ENCODE peak calls at places on chromosome 1, in six cellular contexts. A is fibroblast of pulmonary artery; N is left ventricle myocardium inferior; V is stimulated activated CD4-positive, alpha-beta T cell treated with anti-CD3 and anti-CD28 coated beads, Interleukin-2, amount 100 ng/mL, for 48 hours; W is AG08396; M is stromal cell of bone marrow. J is an unnamed sample.

GRCh38 chr1:63429281-63429680 is 61.9 kb downstream of the ALG6 start:
- DNase-seq in A (no peak), N (no peak), V (no peak), W (no peak), M (no peak), J (no peak)

GRCh38 chr1:93503816-93504215 is 55.9 kb downstream of the FNBP1L start:
- DNase-seq in A (no peak), N (no peak), V (no peak), W (no peak), M (no peak), J (no peak)

GRCh38 chr1:89271616-89272015 is 1.0 kb downstream of the GBP5 start:
- DNase-seq in A (peak; percentile 88), N (no peak), V (no peak), W (peak; percentile 44), M (peak; percentile 79), J (no peak)

GRCh38 chr1:54474500-54475235 is 68.5 kb upstream of the SSBP3 start:
- DNase-seq in A (no peak), N (no peak), V (no peak), W (peak; percentile 45), M (no peak), J (no peak)

GRCh38 chr1:30764939-30765582 is 7.5 kb upstream of the LAPTM5 start:
- DNase-seq in A (no peak), N (no peak), V (no peak), W (no peak), M (no peak), J (no peak)

GRCh38 chr1:239387304-239388231 is 1.2 kb downstream of the CHRM3 start:
- DNase-seq in A (no peak), N (no peak), V (peak; percentile 2), W (no peak), M (no peak), J (peak; percentile 34)

GRCh38 chr1:171438441-171438840 is 46.9 kb upstream of the PRRC2C start:
- DNase-seq in A (peak; percentile 97), N (peak; percentile 46), V (no peak), W (peak; percentile 73), M (peak; percentile 99), J (no peak)

GRCh38 chr1:49333946-49334345 is 557.3 kb upstream of the BEND5 start:
- DNase-seq in A (no peak), N (no peak), V (no peak), W (no peak), M (no peak), J (no peak)

GRCh38 chr1:56788102-56788501 is 31.1 kb downstream of the FYB2 start:
- DNase-seq in A (no peak), N (no peak), V (no peak), W (no peak), M (no peak), J (peak; percentile 38)

GRCh38 chr1:41900611-41901444 is 17.9 kb downstream of the HIVEP3 start:
- DNase-seq in A (peak; percentile 74), N (no peak), V (no peak), W (peak; percentile 35), M (no peak), J (peak; percentile 45)

GRCh38 chr1:61318319-61319125 is 236.2 kb downstream of the NFIA start:
- DNase-seq in A (peak; percentile 91), N (no peak), V (no peak), W (peak; percentile 53), M (peak; percentile 54), J (no peak)

GRCh38 chr1:173749137-173749536 is 34.4 kb downstream of the KLHL20 start:
- DNase-seq in A (no peak), N (no peak), V (no peak), W (no peak), M (no peak), J (no peak)

GRCh38 chr1:14970115-14970798 is 183.3 kb upstream of the TMEM51 start:
- DNase-seq in A (peak; percentile 71), N (peak; percentile 42), V (peak; percentile 27), W (peak; percentile 86), M (peak; percentile 76), J (peak; percentile 62)

GRCh38 chr1:196152086-196152485 is 456.2 kb downstream of the KCNT2 start:
- DNase-seq in A (no peak), N (no peak), V (no peak), W (no peak), M (no peak), J (peak; percentile 88)

GRCh38 chr1:30715886-30716285 is 7.5 kb downstream of the MATN1 start:
- DNase-seq in A (no peak), N (no peak), V (no peak), W (no peak), M (no peak), J (no peak)

GRCh38 chr1:155946633-155947219 is 5.3 kb downstream of the RXFP4 start:
- DNase-seq in A (no peak), N (no peak), V (no peak), W (no peak), M (no peak), J (no peak)

GRCh38 chr1:179095377-179095776 is 13.5 kb downstream of the TOR3A start:
- DNase-seq in A (no peak), N (no peak), V (no peak), W (no peak), M (no peak), J (no peak)

GRCh38 chr1:29436386-29436785 is 200.1 kb downstream of the PTPRU start:
- DNase-seq in A (no peak), N (no peak), V (no peak), W (no peak), M (no peak), J (no peak)

GRCh38 chr1:62637392-62638105 is 40.2 kb downstream of the ANGPTL3 start:
- DNase-seq in A (no peak), N (no peak), V (no peak), W (no peak), M (no peak), J (no peak)

GRCh38 chr1:84884671-84885389 is 8.2 kb downstream of the LPAR3 start:
- DNase-seq in A (peak; percentile 62), N (no peak), V (no peak), W (peak; percentile 20), M (no peak), J (no peak)

GRCh38 chr1:15153842-15154479 is 414 bp downstream of the TMEM51 start:
- DNase-seq in A (peak; percentile 64), N (peak; percentile 70), V (peak; percentile 34), W (peak; percentile 86), M (no peak), J (peak; percentile 73)

GRCh38 chr1:208835082-208835467 is 590.9 kb upstream of the PLXNA2 start:
- DNase-seq in A (no peak), N (no peak), V (no peak), W (no peak), M (no peak), J (no peak)

GRCh38 chr1:234433563-234434285 is 45.3 kb downstream of the TARBP1 start:
- DNase-seq in A (peak; percentile 66), N (no peak), V (no peak), W (no peak), M (peak; percentile 36), J (no peak)

GRCh38 chr1:208437416-208437815 is 193.2 kb upstream of the PLXNA2 start:
- DNase-seq in A (peak; percentile 8), N (no peak), V (no peak), W (peak; percentile 8), M (peak; percentile 40), J (no peak)

GRCh38 chr1:108897865-108898720 is 21.3 kb downstream of the GPSM2 start:
- DNase-seq in A (peak; percentile 86), N (no peak), V (no peak), W (peak; percentile 45), M (peak; percentile 59), J (peak; percentile 59)

GRCh38 chr1:205578780-205579571 is 52.8 kb downstream of the ELK4 start:
- DNase-seq in A (no peak), N (no peak), V (no peak), W (no peak), M (no peak), J (no peak)

GRCh38 chr1:42136466-42136865 is 16.7 kb upstream of the GUCA2B start:
- DNase-seq in A (no peak), N (no peak), V (no peak), W (no peak), M (no peak), J (no peak)

GRCh38 chr1:24535021-24535424 is 20.9 kb upstream of the NCMAP start:
- DNase-seq in A (no peak), N (no peak), V (peak; percentile 50), W (no peak), M (no peak), J (peak; percentile 54)